ENCODE peak calls at places on chromosomes 11 and 22, in four cellular contexts. D is SK-N-SH, K is K562, Z is GM12878. X is an unnamed sample.

GRCh38 chr11:120820040-120820439 is 203.9 kb upstream of the TBCEL start:
- DNase-seq in D (no peak), K (no peak), Z (no peak), X (no peak)

GRCh38 chr11:107014871-107015270 is 3.4 kb downstream of the GUCY1A2 start:
- DNase-seq in D (no peak), K (no peak), Z (no peak), X (no peak)

GRCh38 chr11:74504100-74504691 is 10.7 kb upstream of the LIPT2 start:
- DNase-seq in D (no peak), K (no peak), Z (no peak), X (no peak)

GRCh38 chr11:17517186-17517585 is 27.0 kb downstream of the USH1C start:
- DNase-seq in D (no peak), K (no peak), Z (no peak), X (no peak)

GRCh38 chr11:10478066-10478465 is 23.0 kb downstream of the AMPD3 start:
- DNase-seq in D (no peak), K (no peak), Z (no peak), X (no peak)

GRCh38 chr11:13362596-13363109 is 85.1 kb downstream of the BMAL1 start:
- DNase-seq in D (no peak), K (no peak), Z (no peak), X (no peak)

GRCh38 chr11:63569570-63569969 is 6.4 kb upstream of the PLAAT2 start:
- DNase-seq in D (no peak), K (no peak), Z (no peak), X (no peak)

GRCh38 chr11:45805305-45806071 is 539 bp downstream of the SLC35C1 start:
- DNase-seq in D (no peak), K (peak; percentile 41), Z (no peak), X (peak; percentile 28)

GRCh38 chr11:19938051-19938856 is 222.0 kb downstream of the DBX1 start:
- DNase-seq in D (peak; percentile 77), K (peak; percentile 84), Z (no peak), X (peak; percentile 76)

GRCh38 chr11:37394236-37394870 is 796.3 kb upstream of the RAG2 start:
- DNase-seq in D (no peak), K (no peak), Z (no peak), X (no peak)

GRCh38 chr11:61160487-61161189 is 588 bp downstream of the VPS37C start:
- DNase-seq in D (no peak), K (no peak), Z (no peak), X (no peak)

GRCh38 chr11:68974421-68975194 is 6.2 kb downstream of the MRGPRD start:
- DNase-seq in D (no peak), K (peak; percentile 72), Z (no peak), X (peak; percentile 19)

GRCh38 chr22:39245130-39246039 is 603 bp upstream of the PDGFB start:
- DNase-seq in D (no peak), K (no peak), Z (no peak), X (no peak)

GRCh38 chr11:57982763-57983162 is 40.9 kb upstream of the OR9Q1 start:
- DNase-seq in D (no peak), K (no peak), Z (no peak), X (no peak)

GRCh38 chr11:3341298-3341697 is 37.6 kb downstream of the ZNF195 start:
- DNase-seq in D (peak; percentile 65), K (peak; percentile 35), Z (no peak), X (peak; percentile 81)

GRCh38 chr11:69957849-69958248 is 120.3 kb upstream of the ANO1 start:
- DNase-seq in D (no peak), K (peak; percentile 45), Z (no peak), X (no peak)

GRCh38 chr11:112564228-112564955 is 303.7 kb upstream of the PLET1 start:
- DNase-seq in D (no peak), K (no peak), Z (no peak), X (no peak)

GRCh38 chr22:23233746-23234408 is 53.6 kb downstream of the BCR start:
- DNase-seq in D (peak; percentile 69), K (peak; percentile 63), Z (no peak), X (no peak)

GRCh38 chr22:44575344-44576268 is 77.6 kb upstream of the RTL6 start:
- DNase-seq in D (peak; percentile 64), K (no peak), Z (no peak), X (no peak)

GRCh38 chr22:39214383-39215069 is 30.3 kb downstream of the PDGFB start:
- DNase-seq in D (no peak), K (no peak), Z (no peak), X (peak; percentile 57)

GRCh38 chr11:111632798-111633197 is 30.5 kb downstream of the SIK2 start:
- DNase-seq in D (peak; percentile 40), K (no peak), Z (no peak), X (no peak)

GRCh38 chr11:1202154-1202775 is 20.6 kb upstream of the MUC5B start:
- DNase-seq in D (peak; percentile 60), K (no peak), Z (no peak), X (peak; percentile 14)

GRCh38 chr11:69343401-69344321 is 49.7 kb downstream of the MYEOV start:
- DNase-seq in D (no peak), K (no peak), Z (no peak), X (no peak)

GRCh38 chr11:68673291-68673930 is 10.9 kb upstream of the GAL start:
- DNase-seq in D (no peak), K (no peak), Z (no peak), X (no peak)

GRCh38 chr11:70319694-70320093 is 49.2 kb downstream of the PPFIA1 start:
- DNase-seq in D (no peak), K (no peak), Z (no peak), X (no peak)

GRCh38 chr11:39651857-39652461 is 1807.5 kb downstream of the LRRC4C start:
- DNase-seq in D (no peak), K (no peak), Z (no peak), X (no peak)

GRCh38 chr11:78916759-78917158 is 342.1 kb upstream of the NARS2 start:
- DNase-seq in D (no peak), K (no peak), Z (no peak), X (no peak)

GRCh38 chr11:59802639-59803176 is 7.9 kb downstream of the MRPL16 start:
- DNase-seq in D (peak; percentile 42), K (peak; percentile 54), Z (no peak), X (no peak)

GRCh38 chr22:39449708-39450107 is 7.1 kb upstream of the MGAT3 start:
- DNase-seq in D (no peak), K (no peak), Z (no peak), X (no peak)

GRCh38 chr11:73429121-73429740 is 53.0 kb downstream of the RELT start:
- DNase-seq in D (no peak), K (no peak), Z (no peak), X (no peak)

DNA sequence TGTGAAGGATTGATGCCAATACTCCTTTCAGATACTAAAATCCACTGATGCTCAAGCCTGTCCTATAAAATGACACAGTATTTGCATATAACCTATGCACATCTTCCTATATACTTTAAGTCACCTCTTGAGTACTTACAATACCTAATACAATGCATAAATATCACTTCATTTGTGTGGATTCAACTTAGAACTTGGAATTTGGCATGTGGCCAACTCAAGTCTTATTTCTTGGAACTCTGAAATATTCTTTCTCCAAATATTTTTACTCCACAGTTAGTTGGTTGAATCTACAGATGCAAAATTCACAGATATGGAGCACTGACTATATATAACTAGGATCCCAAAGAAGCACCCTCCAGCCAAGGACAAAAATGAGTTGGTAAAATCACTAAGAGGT is 497.1 kb upstream of the TENM4 start:
- DNase-seq in D (no peak), K (no peak), Z (no peak), X (no peak)
- TF ChIP-seq USF1 in D (no peak), K (no peak), Z (no peak), X (no peak)

DNA sequence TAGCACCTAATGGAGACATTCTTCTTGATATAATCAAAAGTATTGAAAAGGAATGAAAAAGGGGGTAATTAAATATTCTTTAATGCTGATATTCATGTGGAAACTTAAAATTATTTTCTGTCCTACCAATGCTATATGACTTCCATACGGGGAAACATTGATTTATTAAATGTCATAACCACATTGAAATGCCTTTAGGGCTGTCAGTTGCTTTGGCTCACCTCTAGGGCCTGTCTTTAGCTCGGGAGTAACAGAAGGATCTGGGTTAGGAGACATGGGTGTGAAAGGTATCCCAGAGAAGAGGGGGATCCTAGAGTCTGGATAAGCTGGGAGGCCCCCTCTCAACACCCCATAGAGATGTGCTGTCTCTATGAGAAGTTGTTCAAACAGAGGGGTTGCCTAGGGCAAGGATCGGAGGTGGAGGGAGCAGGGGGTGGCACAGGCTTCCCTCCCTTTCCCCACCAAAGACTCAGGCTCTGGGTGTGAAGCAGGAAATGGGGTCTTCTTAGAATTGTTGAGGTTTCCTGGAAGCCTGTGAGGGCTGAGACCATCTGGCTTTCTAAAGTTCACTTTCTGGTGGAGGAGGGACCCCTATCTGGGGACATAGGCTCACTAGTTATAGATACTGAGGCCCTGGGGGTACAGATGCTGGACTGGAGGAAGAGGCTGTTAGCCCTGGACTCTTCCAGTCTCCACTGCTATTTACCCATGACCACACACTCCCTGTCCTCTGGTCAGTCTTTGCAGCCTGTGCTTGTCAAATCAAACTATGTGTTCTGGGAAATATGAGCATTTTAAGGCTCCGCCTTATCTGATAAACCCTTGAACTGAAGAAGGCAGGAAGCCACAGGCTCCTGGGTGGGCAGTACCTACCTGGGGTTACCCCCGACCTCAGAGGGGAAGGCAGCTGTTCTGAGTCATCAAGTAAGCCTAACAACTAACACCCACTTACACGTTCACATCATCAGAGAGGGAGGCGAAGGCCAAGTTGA is 55.8 kb upstream of the RRAS2 start:
- DNase-seq in D (no peak), K (peak; percentile 65), Z (peak; percentile 41), X (no peak)
- TF ChIP-seq USF1 in D (no peak), K (no peak), Z (no peak), X (no peak)

GRCh38 chr11:96474263-96474662 is 84.5 kb downstream of the JRKL start:
- DNase-seq in D (no peak), K (no peak), Z (no peak), X (no peak)

GRCh38 chr11:96470521-96470920 is 80.7 kb downstream of the JRKL start:
- DNase-seq in D (no peak), K (no peak), Z (no peak), X (no peak)

GRCh38 chr11:96466607-96467006 is 76.8 kb downstream of the JRKL start:
- DNase-seq in D (no peak), K (no peak), Z (no peak), X (no peak)

DNA sequence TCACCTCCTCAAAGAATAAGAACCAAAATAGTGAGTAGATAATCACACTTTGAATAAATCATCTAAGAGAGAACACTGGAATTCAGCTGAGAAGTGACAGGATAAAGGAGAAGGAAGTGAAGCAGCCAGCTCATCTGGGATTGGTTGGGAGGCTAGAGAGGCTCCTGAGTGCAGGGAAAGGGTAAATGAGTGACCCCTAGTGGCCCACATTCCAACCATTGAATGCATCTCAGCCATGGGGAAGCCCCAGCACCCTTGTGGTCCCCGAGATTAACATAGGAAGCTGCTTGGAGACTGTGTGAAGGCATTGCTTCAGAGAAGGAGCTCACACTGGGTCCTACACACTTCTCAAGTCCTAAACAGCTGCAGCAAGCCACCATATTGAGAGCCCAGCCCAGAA is 82.3 kb downstream of the JRKL start:
- DNase-seq in D (no peak), K (no peak), Z (no peak), X (no peak)
- TF ChIP-seq USF1 in D (no peak), K (no peak), Z (no peak), X (no peak)

GRCh38 chr11:84608788-84609309 is 1018.3 kb downstream of the DLG2 start:
- DNase-seq in D (no peak), K (no peak), Z (no peak), X (no peak)
- TF ChIP-seq USF1 in D (no peak), K (no peak), Z (no peak), X (no peak)

DNA sequence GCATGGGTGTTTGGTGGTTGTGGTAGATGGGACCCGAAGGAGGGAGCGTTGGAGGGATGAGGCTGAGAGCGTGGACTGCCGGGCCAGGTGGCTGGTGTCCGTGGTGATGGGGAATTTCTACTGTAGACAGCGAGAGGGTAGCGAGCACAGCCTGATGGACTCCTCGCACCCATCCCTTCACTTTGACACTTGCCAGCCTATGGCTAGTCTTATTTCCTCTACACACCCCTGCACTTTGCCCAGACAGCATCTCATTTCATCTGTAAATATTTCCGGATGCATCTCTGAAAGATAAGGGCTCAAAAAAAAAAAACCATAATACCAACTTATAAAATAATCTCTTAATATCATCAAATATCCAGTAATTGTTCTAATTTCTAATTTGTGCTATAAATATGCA is 5.8 kb downstream of the OMP start:
- DNase-seq in D (no peak), K (no peak), Z (no peak), X (no peak)
- TF ChIP-seq USF1 in D (no peak), K (no peak), Z (no peak), X (no peak)

X was measured in WTC11.